ENCODE peak calls at places on chromosomes 13 and 19, in nine cellular contexts. One of them, this sample, is unnamed.

GRCh38 chr13:73842621-73843020 is 291.6 kb downstream of the KLF12 start:
- DNase-seq in iPS-NIHi11: no peak
- DNase-seq in HCEC 1CT: no peak
- DNase-seq in fibroblast of the aortic adventitia: no peak
- DNase-seq in NCI-H524: no peak
- DNase-seq in amniotic epithelial cell: no peak
- DNase-seq in tibial artery: no peak
- DNase-seq in cardiac fibroblast: no peak
- DNase-seq in amniotic stem cell: no peak
- DNase-seq in this sample: no peak

GRCh38 chr19:2641332-2641698 is 61.2 kb downstream of the GNG7 start:
- DNase-seq in iPS-NIHi11: no peak
- DNase-seq in fibroblast of the aortic adventitia: no peak
- DNase-seq in tibial artery: no peak
- DNase-seq in HCEC 1CT: no peak
- DNase-seq in NCI-H524: no peak
- DNase-seq in amniotic stem cell: no peak
- DNase-seq in amniotic epithelial cell: no peak
- DNase-seq in cardiac fibroblast: no peak
- DNase-seq in this sample: no peak

GRCh38 chr13:106003651-106004050 is 531.8 kb downstream of the EFNB2 start:
- DNase-seq in cardiac fibroblast: no peak
- DNase-seq in amniotic epithelial cell: no peak
- DNase-seq in NCI-H524: no peak
- DNase-seq in tibial artery: no peak
- DNase-seq in fibroblast of the aortic adventitia: no peak
- DNase-seq in HCEC 1CT: no peak
- DNase-seq in iPS-NIHi11: no peak
- DNase-seq in amniotic stem cell: no peak
- DNase-seq in this sample: no peak

GRCh38 chr19:12792048-12792852 is 964 bp downstream of the JUNB start:
- DNase-seq in amniotic epithelial cell: no peak
- DNase-seq in iPS-NIHi11: no peak
- DNase-seq in HCEC 1CT: peak
- DNase-seq in NCI-H524: peak
- DNase-seq in cardiac fibroblast: peak
- DNase-seq in fibroblast of the aortic adventitia: peak
- DNase-seq in tibial artery: peak
- DNase-seq in amniotic stem cell: no peak
- DNase-seq in this sample: no peak

GRCh38 chr13:72112216-72112615 is 245.2 kb upstream of the DACH1 start:
- DNase-seq in amniotic epithelial cell: no peak
- DNase-seq in fibroblast of the aortic adventitia: no peak
- DNase-seq in NCI-H524: no peak
- DNase-seq in cardiac fibroblast: no peak
- DNase-seq in amniotic stem cell: no peak
- DNase-seq in iPS-NIHi11: no peak
- DNase-seq in tibial artery: no peak
- DNase-seq in HCEC 1CT: no peak
- DNase-seq in this sample: no peak

GRCh38 chr19:53388168-53388567 is 6.8 kb upstream of the ZNF765 start:
- DNase-seq in iPS-NIHi11: no peak
- DNase-seq in amniotic epithelial cell: peak
- DNase-seq in fibroblast of the aortic adventitia: no peak
- DNase-seq in amniotic stem cell: no peak
- DNase-seq in tibial artery: no peak
- DNase-seq in NCI-H524: no peak
- DNase-seq in cardiac fibroblast: no peak
- DNase-seq in HCEC 1CT: peak
- DNase-seq in this sample: no peak

GRCh38 chr13:85601526-85601925 is 197.7 kb downstream of the SLITRK6 start:
- DNase-seq in amniotic epithelial cell: no peak
- DNase-seq in cardiac fibroblast: no peak
- DNase-seq in HCEC 1CT: no peak
- DNase-seq in amniotic stem cell: no peak
- DNase-seq in fibroblast of the aortic adventitia: no peak
- DNase-seq in NCI-H524: no peak
- DNase-seq in iPS-NIHi11: no peak
- DNase-seq in tibial artery: no peak
- DNase-seq in this sample: no peak

GRCh38 chr13:40283666-40284065 is 382.8 kb downstream of the FOXO1 start:
- DNase-seq in cardiac fibroblast: no peak
- DNase-seq in NCI-H524: no peak
- DNase-seq in tibial artery: no peak
- DNase-seq in HCEC 1CT: no peak
- DNase-seq in amniotic epithelial cell: no peak
- DNase-seq in iPS-NIHi11: no peak
- DNase-seq in amniotic stem cell: no peak
- DNase-seq in fibroblast of the aortic adventitia: no peak
- DNase-seq in this sample: no peak

GRCh38 chr13:46756977-46757376 is 40.0 kb downstream of the ESD start:
- DNase-seq in HCEC 1CT: no peak
- DNase-seq in fibroblast of the aortic adventitia: peak
- DNase-seq in iPS-NIHi11: no peak
- DNase-seq in cardiac fibroblast: peak
- DNase-seq in amniotic epithelial cell: no peak
- DNase-seq in NCI-H524: no peak
- DNase-seq in amniotic stem cell: no peak
- DNase-seq in tibial artery: no peak
- DNase-seq in this sample: no peak